ENCODE peak calls at places on chromosomes 5 and 9, in six cellular contexts. L is spleen, J is BE2C, N is sigmoid colon, V is K562, S is stomach. Q is an unnamed sample. For H3K4me1, the result is how much of the 10 kb centered on the place peaks cover.

GRCh38 chr5:165076686-165077085 is 1571.3 kb downstream of the MAT2B start:
- DNase-seq in L (no peak), J (no peak), N (no peak), V (no peak), S (no peak), Q (no peak)

GRCh38 chr5:116750626-116751188 is 176.1 kb upstream of the SEMA6A start:
- DNase-seq in L (no peak), J (no peak), N (no peak), V (no peak), S (no peak), Q (no peak)

GRCh38 chr9:137167752-137168574 is 1.9 kb downstream of the LRRC26 start:
- DNase-seq in L (no peak), J (no peak), N (no peak), V (peak), S (peak), Q (peak)

GRCh38 chr5:164614707-164615106 is 1109.3 kb downstream of the MAT2B start:
- DNase-seq in L (no peak), J (no peak), N (no peak), V (no peak), S (no peak), Q (no peak)

GRCh38 chr9:119060629-119061385 is 308.4 kb downstream of the BRINP1 start:
- DNase-seq in L (no peak), J (no peak), N (no peak), V (no peak), S (no peak), Q (no peak)

GRCh38 chr5:136810198-136810823 is 445.0 kb upstream of the TRPC7 start:
- DNase-seq in L (no peak), J (no peak), N (no peak), V (no peak), S (no peak), Q (no peak)

GRCh38 chr5:169423580-169424278 is 122.8 kb upstream of the SLIT3 start:
- DNase-seq in L (no peak), J (no peak), N (no peak), V (no peak), S (no peak), Q (no peak)

GRCh38 chr9:79116064-79116463 is 455.7 kb upstream of the TLE4 start:
- DNase-seq in L (no peak), J (no peak), N (no peak), V (no peak), S (no peak), Q (no peak)

GRCh38 chr5:76547242-76547890 is 75.8 kb downstream of the F2RL2 start:
- DNase-seq in L (no peak), J (no peak), N (no peak), V (no peak), S (no peak), Q (no peak)

GRCh38 chr5:36646507-36647023 is 40.2 kb downstream of the SLC1A3 start:
- DNase-seq in L (no peak), J (no peak), N (no peak), V (no peak), S (no peak), Q (no peak)

GRCh38 chr5:172336264-172336663 is 52.7 kb upstream of the UBTD2 start:
- DNase-seq in L (no peak), J (peak), N (no peak), V (no peak), S (no peak), Q (no peak)

GRCh38 chr9:68697846-68698245 is 7.2 kb upstream of the PIP5K1B start:
- DNase-seq in L (no peak), J (no peak), N (no peak), V (no peak), S (no peak), Q (peak)

GRCh38 chr5:102975457-102976182 is 144.3 kb downstream of the GIN1 start:
- DNase-seq in L (no peak), J (no peak), N (no peak), V (no peak), S (no peak), Q (no peak)

GRCh38 chr5:135521964-135522363 is 13.8 kb downstream of the NEUROG1 start:
- DNase-seq in L (no peak), J (no peak), N (no peak), V (no peak), S (no peak), Q (no peak)

GRCh38 chr9:32251539-32251938 is 132.9 kb upstream of the ACO1 start:
- DNase-seq in L (no peak), J (peak), N (peak), V (peak), S (peak), Q (peak)

GRCh38 chr5:169185626-169186025 is 115.3 kb downstream of the SLIT3 start:
- DNase-seq in L (no peak), J (no peak), N (no peak), V (no peak), S (no peak), Q (no peak)

GRCh38 chr5:14286574-14287399 is 143.6 kb downstream of the TRIO start:
- DNase-seq in L (no peak), J (no peak), N (no peak), V (no peak), S (no peak), Q (no peak)

GRCh38 chr5:126846344-126846743 is 69.4 kb downstream of the LMNB1 start:
- DNase-seq in L (no peak), J (no peak), N (no peak), V (peak), S (no peak), Q (no peak)

GRCh38 chr9:89744730-89745129 is 139.9 kb downstream of the GADD45G start:
- DNase-seq in L (no peak), J (no peak), N (no peak), V (no peak), S (no peak), Q (no peak)
- H3K4me3 ChIP-seq in L (no peak), J (no peak), N (no peak), V (no peak), S (no peak), Q (no peak)

GRCh38 chr5:180636403-180637075 is 12.9 kb downstream of the FLT4 start:
- DNase-seq in L (peak), J (no peak), N (peak), V (no peak), S (no peak), Q (no peak)
- H3K4me1 ChIP-seq in L (under half), J (under half), N (under half), V (under half), S (under half), Q (under half)

GRCh38 chr5:109695005-109695926 is 5.5 kb downstream of the MAN2A1 start:
- DNase-seq in L (no peak), J (no peak), N (no peak), V (peak), S (no peak), Q (no peak)
- H3K4me3 ChIP-seq in L (no peak), J (no peak), N (no peak), V (no peak), S (no peak), Q (no peak)

GRCh38 chr9:89538874-89539273 is 41.0 kb upstream of the SEMA4D start:
- DNase-seq in L (no peak), J (no peak), N (no peak), V (no peak), S (no peak), Q (no peak)
- H3K4me1 ChIP-seq in L (half or more), J (under half), N (under half), V (under half), S (under half), Q (under half)

Q was measured in Caco-2.